ENCODE peak calls at places on chromosomes 16 and 17, in six cellular contexts. One of them, this sample, is unnamed.

GRCh38 chr17:41654908-41655607 is 30.7 kb upstream of the KRT17 start:
- DNase-seq in psoas muscle: peak
- DNase-seq in ovary: no peak
- DNase-seq in heart right ventricle: no peak
- DNase-seq in endodermal cell: peak
- DNase-seq in fibroblast of lung: no peak
- DNase-seq in this sample: no peak

GRCh38 chr17:77857613-77858012 is 100.9 kb upstream of the TNRC6C start:
- DNase-seq in endodermal cell: no peak
- DNase-seq in psoas muscle: no peak
- DNase-seq in fibroblast of lung: no peak
- DNase-seq in heart right ventricle: no peak
- DNase-seq in ovary: no peak
- DNase-seq in this sample: peak

GRCh38 chr17:41836550-41837196 is 641 bp upstream of the NT5C3B start:
- DNase-seq in ovary: peak
- DNase-seq in fibroblast of lung: no peak
- DNase-seq in psoas muscle: no peak
- DNase-seq in heart right ventricle: no peak
- DNase-seq in endodermal cell: no peak
- DNase-seq in this sample: no peak

GRCh38 chr17:4520881-4521600 is 22.4 kb downstream of the SPNS2 start:
- DNase-seq in heart right ventricle: no peak
- DNase-seq in fibroblast of lung: no peak
- DNase-seq in psoas muscle: no peak
- DNase-seq in ovary: no peak
- DNase-seq in endodermal cell: no peak
- DNase-seq in this sample: peak

GRCh38 chr16:28556914-28557320 is 3.2 kb downstream of the SGF29 start:
- DNase-seq in heart right ventricle: no peak
- DNase-seq in ovary: no peak
- DNase-seq in endodermal cell: no peak
- DNase-seq in psoas muscle: no peak
- DNase-seq in fibroblast of lung: no peak
- DNase-seq in this sample: no peak

GRCh38 chr17:5516060-5516792 is 29.9 kb downstream of the MIS12 start:
- DNase-seq in ovary: no peak
- DNase-seq in psoas muscle: no peak
- DNase-seq in endodermal cell: peak
- DNase-seq in heart right ventricle: no peak
- DNase-seq in fibroblast of lung: peak
- DNase-seq in this sample: peak

GRCh38 chr16:31491778-31492418 is 9.0 kb downstream of the SLC5A2 start:
- DNase-seq in fibroblast of lung: no peak
- DNase-seq in heart right ventricle: no peak
- DNase-seq in endodermal cell: no peak
- DNase-seq in psoas muscle: no peak
- DNase-seq in ovary: no peak
- DNase-seq in this sample: no peak

GRCh38 chr17:16091773-16092172 is 92.1 kb downstream of the TTC19 start:
- DNase-seq in fibroblast of lung: no peak
- DNase-seq in endodermal cell: no peak
- DNase-seq in psoas muscle: no peak
- DNase-seq in heart right ventricle: no peak
- DNase-seq in ovary: no peak
- DNase-seq in this sample: no peak

DNA sequence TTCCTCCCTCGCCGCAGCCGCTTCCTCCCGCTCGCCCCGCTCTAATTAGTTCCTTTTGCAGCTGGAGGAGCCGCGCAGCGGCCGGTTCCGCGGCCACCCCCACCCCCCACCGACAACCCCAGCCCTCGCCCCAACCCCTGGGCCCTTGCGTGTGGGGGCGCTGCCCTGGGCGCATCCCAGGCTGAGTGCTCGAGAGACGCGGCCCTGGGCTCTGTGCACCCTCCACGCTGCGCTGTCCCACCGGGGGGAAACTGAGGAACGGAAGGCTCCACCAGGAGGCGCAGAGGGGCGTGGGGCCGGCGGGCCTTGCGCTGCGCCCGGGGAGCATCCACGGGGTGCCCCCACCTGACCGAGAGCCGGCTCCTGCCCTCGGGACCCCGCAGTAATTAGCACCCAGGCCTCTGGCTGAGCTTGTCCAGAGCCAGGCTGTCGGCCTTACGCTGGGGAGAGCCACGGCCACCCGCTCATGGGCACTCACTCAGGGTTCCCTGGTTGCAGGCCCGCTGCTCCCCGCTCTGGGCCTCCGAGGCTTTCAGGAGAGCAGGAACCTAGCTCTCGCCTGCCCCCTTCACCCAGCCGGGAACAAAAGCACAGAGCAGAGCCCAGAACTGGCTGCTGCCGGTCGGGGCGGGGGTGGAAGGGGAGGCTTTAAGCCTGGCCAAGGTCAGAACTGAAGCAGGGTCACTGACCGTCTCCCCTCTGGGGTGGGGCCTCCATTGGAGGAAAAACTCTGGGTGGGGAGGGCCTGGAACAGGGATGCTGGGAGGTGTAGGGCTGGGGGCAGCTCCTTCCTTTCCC is 12.1 kb downstream of the GLIS2 start:
- DNase-seq in heart right ventricle: peak
- DNase-seq in psoas muscle: peak
- DNase-seq in ovary: peak
- DNase-seq in fibroblast of lung: peak
- DNase-seq in endodermal cell: peak
- DNase-seq in this sample: no peak
- TF ChIP-seq CTCF in heart right ventricle: peak
- TF ChIP-seq CTCF in psoas muscle: peak
- TF ChIP-seq CTCF in ovary: peak
- TF ChIP-seq CTCF in fibroblast of lung: peak
- TF ChIP-seq CTCF in endodermal cell: peak
- TF ChIP-seq CTCF in this sample: peak

GRCh38 chr17:35748979-35749378 is 4.1 kb downstream of the GAS2L2 start:
- DNase-seq in psoas muscle: no peak
- DNase-seq in fibroblast of lung: no peak
- DNase-seq in heart right ventricle: no peak
- DNase-seq in ovary: no peak
- DNase-seq in endodermal cell: no peak
- DNase-seq in this sample: no peak
- H3K27ac ChIP-seq in psoas muscle: no peak
- H3K27ac ChIP-seq in fibroblast of lung: no peak
- H3K27ac ChIP-seq in heart right ventricle: no peak
- H3K27ac ChIP-seq in ovary: no peak
- H3K27ac ChIP-seq in endodermal cell: no peak
- H3K27ac ChIP-seq in this sample: peak

DNA sequence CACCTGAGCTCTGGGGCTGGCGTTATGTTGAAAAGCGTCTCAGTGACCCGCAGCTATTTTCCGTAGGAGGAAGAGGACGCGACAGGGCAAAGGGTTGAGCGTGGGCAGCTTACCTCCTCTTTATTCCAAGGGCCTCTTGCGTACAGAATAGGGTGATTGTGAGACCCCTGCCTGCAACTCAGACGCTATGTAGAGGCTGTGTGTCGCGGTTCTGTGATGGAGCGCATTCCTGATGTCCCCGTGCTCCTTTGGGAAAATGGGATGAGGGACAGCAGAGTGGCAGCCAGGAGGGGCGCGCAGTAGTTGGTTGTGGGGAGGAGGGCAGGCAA is 533 bp upstream of the CDH8 start:
- DNase-seq in heart right ventricle: no peak
- DNase-seq in fibroblast of lung: no peak
- DNase-seq in ovary: no peak
- DNase-seq in psoas muscle: no peak
- DNase-seq in endodermal cell: peak
- DNase-seq in this sample: no peak
- TF ChIP-seq CTCF in heart right ventricle: no peak
- TF ChIP-seq CTCF in fibroblast of lung: no peak
- TF ChIP-seq CTCF in ovary: no peak
- TF ChIP-seq CTCF in psoas muscle: no peak
- TF ChIP-seq CTCF in endodermal cell: no peak
- TF ChIP-seq CTCF in this sample: no peak

GRCh38 chr16:426115-426905 is 861 bp downstream of the RAB11FIP3 start:
- DNase-seq in endodermal cell: peak
- DNase-seq in fibroblast of lung: peak
- DNase-seq in psoas muscle: peak
- DNase-seq in heart right ventricle: peak
- DNase-seq in ovary: no peak
- DNase-seq in this sample: peak
- H3K27ac ChIP-seq in endodermal cell: no peak
- H3K27ac ChIP-seq in fibroblast of lung: peak
- H3K27ac ChIP-seq in psoas muscle: peak
- H3K27ac ChIP-seq in heart right ventricle: peak
- H3K27ac ChIP-seq in ovary: peak
- H3K27ac ChIP-seq in this sample: peak

DNA sequence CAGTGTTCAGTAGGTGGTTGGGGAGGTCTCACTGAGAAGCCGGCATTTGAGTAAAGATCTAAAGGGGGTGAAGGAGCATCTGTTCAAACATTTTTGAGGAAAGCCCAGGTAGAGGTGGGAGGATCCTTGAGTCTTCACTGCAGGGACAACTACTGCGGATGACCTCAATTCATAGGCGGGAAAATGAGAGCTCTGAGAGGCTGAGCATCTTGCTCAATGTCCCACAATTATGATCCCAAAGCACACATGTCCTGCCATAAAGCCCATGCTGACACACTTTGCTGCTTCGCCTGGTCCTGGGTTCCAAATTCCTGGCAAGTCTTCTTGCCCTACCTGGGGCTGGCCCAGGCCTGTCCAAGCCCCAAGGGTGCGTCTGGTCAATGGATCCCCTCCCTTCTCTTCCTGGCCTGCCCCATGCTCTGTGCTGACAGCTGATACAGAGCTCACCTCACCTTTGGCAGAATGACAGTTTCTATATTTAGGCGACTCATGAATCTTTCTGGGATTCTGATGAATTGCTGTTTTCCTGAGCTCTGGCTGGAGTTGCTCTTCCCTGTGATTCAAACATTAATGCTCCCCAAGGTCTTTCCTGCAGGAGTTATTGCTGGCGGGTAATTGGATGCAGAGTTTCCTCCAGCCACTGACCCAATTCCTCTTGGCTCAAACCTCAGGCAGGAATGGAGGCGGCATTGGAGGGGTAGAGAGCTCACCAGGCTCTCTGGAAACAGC is 129.1 kb downstream of the ASIC2 start:
- DNase-seq in ovary: no peak
- DNase-seq in heart right ventricle: peak
- DNase-seq in endodermal cell: no peak
- DNase-seq in fibroblast of lung: no peak
- DNase-seq in psoas muscle: no peak
- DNase-seq in this sample: peak
- TF ChIP-seq CTCF in ovary: no peak
- TF ChIP-seq CTCF in heart right ventricle: no peak
- TF ChIP-seq CTCF in endodermal cell: no peak
- TF ChIP-seq CTCF in fibroblast of lung: no peak
- TF ChIP-seq CTCF in psoas muscle: no peak
- TF ChIP-seq CTCF in this sample: no peak

GRCh38 chr16:84751947-84752346 is 52.1 kb downstream of the USP10 start:
- DNase-seq in psoas muscle: no peak
- DNase-seq in ovary: no peak
- DNase-seq in endodermal cell: no peak
- DNase-seq in fibroblast of lung: peak
- DNase-seq in heart right ventricle: no peak
- DNase-seq in this sample: no peak
- H3K27ac ChIP-seq in psoas muscle: no peak
- H3K27ac ChIP-seq in ovary: no peak
- H3K27ac ChIP-seq in endodermal cell: no peak
- H3K27ac ChIP-seq in fibroblast of lung: no peak
- H3K27ac ChIP-seq in heart right ventricle: no peak
- H3K27ac ChIP-seq in this sample: no peak

GRCh38 chr17:47789611-47790520 is 31.7 kb downstream of the OSBPL7 start:
- DNase-seq in psoas muscle: peak
- DNase-seq in heart right ventricle: no peak
- DNase-seq in ovary: no peak
- DNase-seq in fibroblast of lung: peak
- DNase-seq in endodermal cell: peak
- DNase-seq in this sample: peak
- TF ChIP-seq CTCF in psoas muscle: peak
- TF ChIP-seq CTCF in heart right ventricle: peak
- TF ChIP-seq CTCF in ovary: peak
- TF ChIP-seq CTCF in fibroblast of lung: peak
- TF ChIP-seq CTCF in endodermal cell: peak
- TF ChIP-seq CTCF in this sample: peak

This sample was measured in RWPE1.